ENCODE peak calls at places on chromosome 15, in five cellular contexts. W is GM12878, F is IMR-90, D is A549, H is SK-N-SH. R is an unnamed sample. For H3K4me1, the result is how much of the 10 kb centered on the place peaks cover.

GRCh38 chr15:25892126-25892525 is 29.0 kb upstream of the ATP10A start:
- DNase-seq in D (no peak), F (peak), H (no peak), W (no peak), R (no peak)

GRCh38 chr15:96343529-96344072 is 13.1 kb downstream of the NR2F2 start:
- DNase-seq in F (no peak), H (no peak), W (no peak), D (no peak), R (no peak)

GRCh38 chr15:42387603-42388002 is 28.3 kb downstream of the CAPN3 start:
- DNase-seq in W (no peak), D (no peak), H (no peak), F (no peak), R (no peak)

GRCh38 chr15:67930720-67931119 is 90.9 kb upstream of the RNU6-1 start:
- DNase-seq in W (no peak), D (no peak), F (no peak), H (no peak), R (no peak)

GRCh38 chr15:70096975-70097336 is 761 bp downstream of the TLE3 start:
- DNase-seq in F (no peak), W (no peak), H (no peak), D (no peak), R (no peak)

GRCh38 chr15:84788500-84788899 is 28.7 kb upstream of the ALPK3 start:
- DNase-seq in H (no peak), D (no peak), F (no peak), W (no peak), R (no peak)

GRCh38 chr15:98850991-98851776 is 156.4 kb downstream of the PGPEP1L start:
- DNase-seq in D (peak), F (peak), W (no peak), H (peak), R (peak)

GRCh38 chr15:74295800-74296199 is 59.7 kb downstream of the CCDC33 start:
- DNase-seq in F (no peak), D (no peak), W (no peak), H (no peak), R (peak)

GRCh38 chr15:29044506-29044905 is 158.7 kb downstream of the APBA2 start:
- DNase-seq in F (peak), H (peak), D (no peak), W (no peak), R (no peak)

GRCh38 chr15:32888221-32888761 is 170.5 kb downstream of the GREM1 start:
- DNase-seq in W (no peak), H (no peak), D (no peak), F (peak), R (no peak)

GRCh38 chr15:44782516-44782915 is 46.2 kb downstream of the TRIM69 start:
- DNase-seq in F (no peak), D (no peak), W (no peak), H (no peak), R (no peak)

GRCh38 chr15:25844542-25844941 is 18.6 kb downstream of the ATP10A start:
- DNase-seq in H (no peak), W (no peak), F (no peak), D (no peak), R (no peak)

GRCh38 chr15:68672781-68673205 is 94.0 kb downstream of the CORO2B start:
- DNase-seq in W (no peak), F (peak), H (no peak), D (peak), R (no peak)

GRCh38 chr15:41852736-41853135 is 14.1 kb downstream of the PLA2G4B start:
- DNase-seq in W (no peak), D (no peak), F (no peak), H (no peak), R (no peak)

GRCh38 chr15:50051811-50052419 is 67.1 kb downstream of the ATP8B4 start:
- DNase-seq in F (peak), H (peak), W (no peak), D (peak), R (peak)

GRCh38 chr15:77577350-77577749 is 55.4 kb downstream of the LINGO1 start:
- DNase-seq in W (no peak), F (no peak), H (peak), D (no peak), R (no peak)

GRCh38 chr15:81003023-81003350 is 2.3 kb downstream of the TLNRD1 start:
- DNase-seq in W (no peak), F (no peak), D (no peak), H (no peak), R (no peak)

GRCh38 chr15:93029613-93030429 is 59.2 kb downstream of the RGMA start:
- DNase-seq in W (no peak), D (no peak), H (no peak), F (peak), R (no peak)

GRCh38 chr15:65115542-65115941 is 542 bp upstream of the UBAP1L start:
- DNase-seq in F (no peak), H (no peak), W (no peak), D (no peak), R (no peak)

GRCh38 chr15:93088981-93089854 is at the start of gene RGMA:
- DNase-seq in W (no peak), D (no peak), F (no peak), H (peak), R (no peak)

GRCh38 chr15:58348095-58348812 is 83.5 kb upstream of the LIPC start:
- DNase-seq in W (no peak), D (peak), F (no peak), H (no peak), R (no peak)

DNA sequence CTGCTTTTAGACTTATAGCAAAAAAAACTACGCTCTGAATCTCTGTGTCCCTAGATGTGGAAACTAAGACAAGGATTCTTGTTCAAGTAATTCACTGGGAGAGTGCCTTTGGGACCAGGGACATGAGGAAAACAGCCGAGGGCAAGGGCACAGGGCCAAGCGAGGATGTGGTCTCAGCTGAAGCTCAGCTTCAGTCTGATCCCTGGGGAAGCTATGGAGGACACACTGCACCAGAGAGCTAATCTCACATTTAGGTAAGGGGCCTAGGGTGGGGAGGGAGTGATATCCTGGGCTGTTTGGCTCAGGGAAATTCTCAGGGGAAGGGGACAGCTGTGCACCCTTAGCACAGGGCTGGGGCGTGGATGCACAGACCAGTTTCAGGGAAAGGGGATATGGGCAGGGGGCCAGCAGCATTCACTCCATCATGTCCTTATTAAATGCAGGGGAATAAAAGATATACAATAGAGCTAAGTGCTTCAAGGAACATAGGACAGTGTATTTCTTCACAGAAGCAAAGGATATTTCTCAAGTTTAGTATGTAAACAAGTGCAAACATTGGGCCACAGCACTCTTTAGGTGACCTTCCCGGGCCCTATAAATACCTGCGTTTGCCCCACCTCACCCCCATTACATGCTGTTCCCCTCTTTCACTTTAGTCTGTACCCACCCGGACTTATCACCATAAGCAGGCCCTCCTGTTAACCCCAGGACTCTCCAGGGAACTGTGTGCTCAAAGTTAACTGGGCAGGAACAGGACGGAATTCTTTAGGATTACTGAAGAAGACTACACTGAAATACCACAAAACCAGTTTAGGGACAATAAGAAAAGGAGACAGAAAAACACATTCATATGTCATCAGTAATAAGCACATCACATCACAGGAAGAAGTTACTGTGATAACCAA is 45.7 kb downstream of the FSIP1 start:
- DNase-seq in F (no peak), W (no peak), D (no peak), H (no peak), R (no peak)
- H3K4me1 ChIP-seq in F (under half), W (under half), D (under half), H (under half), R (under half)

GRCh38 chr15:27961801-27962200 is 137.3 kb downstream of the OCA2 start:
- DNase-seq in D (no peak), F (no peak), W (no peak), H (no peak), R (no peak)
- TF ChIP-seq RCOR1 in D (no peak), F (no peak), W (no peak), H (no peak), R (no peak)

GRCh38 chr15:31364301-31365031 is 37.8 kb downstream of the KLF13 start:
- DNase-seq in D (no peak), H (peak), F (no peak), W (no peak), R (peak)
- H3K4me1 ChIP-seq in D (under half), H (under half), F (under half), W (half or more), R (under half)

DNA sequence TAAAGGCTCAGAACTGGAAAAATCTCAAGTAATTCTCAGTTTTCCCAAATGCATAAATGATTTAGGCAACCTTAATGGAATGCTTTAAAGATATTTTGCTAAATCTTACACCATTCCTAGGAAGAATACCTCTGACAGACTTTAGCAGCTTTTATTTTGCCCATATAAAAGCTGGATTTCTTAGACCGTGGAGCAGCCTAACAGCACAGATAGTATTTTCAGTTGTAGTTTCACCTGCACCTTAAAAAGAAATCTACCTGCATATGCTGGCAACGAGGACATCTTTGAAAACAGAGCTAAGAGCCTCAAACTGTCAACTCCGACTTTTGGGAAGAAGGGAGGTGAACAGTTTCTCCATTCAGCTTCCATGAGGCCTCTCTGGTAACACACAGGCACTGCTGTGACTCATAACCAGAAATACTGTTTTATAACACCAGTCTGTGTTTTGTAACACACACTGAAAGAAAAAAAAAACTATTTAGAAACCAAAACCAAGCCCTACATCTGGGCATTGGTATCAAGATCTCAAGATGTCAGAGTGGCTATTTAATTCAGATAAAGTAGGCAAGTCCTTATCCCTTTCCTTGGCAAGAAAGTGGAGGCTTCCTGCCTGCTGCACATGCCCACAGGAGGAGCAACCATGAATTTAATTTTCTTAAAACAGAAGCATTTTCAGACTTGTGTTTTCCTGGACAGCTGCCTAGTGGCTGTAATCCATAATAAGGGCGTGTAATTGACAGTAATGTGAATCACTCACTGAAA is 181.5 kb upstream of the ICE2 start:
- DNase-seq in D (no peak), H (peak), F (peak), W (no peak), R (no peak)
- TF ChIP-seq RCOR1 in D (no peak), H (peak), F (no peak), W (no peak), R (no peak)